ENCODE peak calls at places on chromosome 13, in ten cellular contexts. C, J, Y, X, H, G, E, N, Q and B are unnamed samples.

GRCh38 chr13:49830721-49831120 is 38.2 kb upstream of the KPNA3 start:
- DNase-seq in N (no peak), E (no peak), X (no peak), C (no peak), J (no peak), Q (no peak), H (no peak), Y (no peak), G (no peak), B (no peak)

GRCh38 chr13:101053289-101053688 is 363.0 kb downstream of the NALCN start:
- DNase-seq in C (no peak), X (no peak), N (no peak), E (no peak), H (no peak), Q (no peak), J (no peak), G (no peak), Y (no peak), B (no peak)

GRCh38 chr13:83229574-83230300 is 652.5 kb downstream of the SLITRK1 start:
- DNase-seq in G (no peak), Y (no peak), J (no peak), X (peak; percentile 44), E (no peak), H (no peak), Q (no peak), C (no peak), N (no peak), B (no peak)

GRCh38 chr13:46778879-46779278 is 18.1 kb downstream of the ESD start:
- DNase-seq in X (peak; percentile 30), J (no peak), Q (no peak), G (no peak), H (no peak), N (no peak), C (peak; percentile 12), E (no peak), Y (no peak), B (no peak)

GRCh38 chr13:59584902-59585670 is 578.6 kb downstream of the DIAPH3 start:
- DNase-seq in J (no peak), Q (no peak), Y (no peak), H (no peak), X (no peak), N (no peak), E (no peak), G (no peak), C (no peak), B (no peak)

GRCh38 chr13:114299604-114300305 is 14.5 kb upstream of the CHAMP1 start:
- DNase-seq in E (no peak), J (no peak), N (no peak), Q (no peak), Y (no peak), H (no peak), G (no peak), X (no peak), C (no peak), B (no peak)

GRCh38 chr13:44068737-44069136 is 189.0 kb downstream of the LACC1 start:
- DNase-seq in N (no peak), Q (no peak), E (no peak), X (peak; percentile 59), J (no peak), C (peak; percentile 18), Y (no peak), G (no peak), H (no peak), B (no peak)

GRCh38 chr13:47705185-47705584 is 295.9 kb downstream of the SUCLA2 start:
- DNase-seq in J (no peak), X (peak; percentile 10), C (no peak), N (no peak), G (no peak), E (no peak), Q (no peak), H (no peak), Y (no peak), B (no peak)

GRCh38 chr13:48853381-48854102 is 122.2 kb upstream of the FNDC3A start:
- DNase-seq in N (no peak), E (no peak), J (no peak), Y (no peak), X (peak; percentile 50), C (no peak), Q (peak; percentile 37), H (peak; percentile 53), G (no peak), B (no peak)

GRCh38 chr13:104140557-104140956 is 1074.3 kb upstream of the SLC10A2 start:
- DNase-seq in N (no peak), G (no peak), C (no peak), J (no peak), X (no peak), Y (no peak), H (no peak), E (no peak), Q (no peak), B (no peak)